ENCODE peak calls at places on chromosomes 1 and 21, in eight cellular contexts. K, B, X, I, J, N, R and S are unnamed samples. For H3K4me1, the result is how much of the 10 kb centered on the place peaks cover.

GRCh38 chr21:41360072-41360821 is 1.6 kb upstream of the MX2 start:
- DNase-seq in N (peak), I (peak), K (no peak), R (peak), J (peak), X (peak), B (no peak), S (no peak)

GRCh38 chr1:172154571-172154970 is 265.9 kb upstream of the C1orf105 start:
- DNase-seq in N (no peak), R (no peak), X (no peak), J (no peak), I (no peak), K (no peak), B (no peak), S (no peak)

GRCh38 chr1:18681423-18681835 is 50.8 kb downstream of the PAX7 start:
- DNase-seq in B (peak), R (no peak), I (no peak), N (no peak), K (peak), J (peak), X (no peak), S (no peak)

GRCh38 chr1:230509281-230509977 is 83.3 kb upstream of the PGBD5 start:
- DNase-seq in X (no peak), N (no peak), I (no peak), J (no peak), B (no peak), K (no peak), R (no peak), S (no peak)

GRCh38 chr1:29683472-29683871 is 447.1 kb downstream of the PTPRU start:
- DNase-seq in K (no peak), B (no peak), J (no peak), I (no peak), X (peak), R (no peak), N (no peak), S (no peak)

GRCh38 chr1:155003227-155003765 is 694 bp downstream of the ZBTB7B start:
- DNase-seq in K (no peak), J (peak), N (peak), I (peak), X (no peak), R (peak), B (no peak), S (no peak)

GRCh38 chr1:172497230-172497629 is 35.7 kb upstream of the SUCO start:
- DNase-seq in R (peak), N (no peak), B (no peak), I (no peak), K (peak), J (peak), X (no peak), S (no peak)

GRCh38 chr1:145953861-145954260 is 4.0 kb downstream of the LIX1L start:
- DNase-seq in R (no peak), I (no peak), J (no peak), N (peak), B (no peak), K (no peak), X (no peak), S (no peak)

GRCh38 chr1:20209471-20209870 is 23.2 kb upstream of the PLA2G2C start:
- DNase-seq in K (no peak), B (no peak), J (no peak), N (no peak), I (no peak), R (no peak), X (no peak), S (no peak)

GRCh38 chr1:157626099-157626498 is 28.2 kb upstream of the FCRL4 start:
- DNase-seq in J (peak), N (peak), X (no peak), I (no peak), R (peak), B (no peak), K (no peak), S (no peak)

GRCh38 chr21:32137266-32137665 is 141.6 kb downstream of the MIS18A start:
- DNase-seq in B (no peak), R (no peak), N (no peak), I (no peak), X (no peak), J (no peak), K (no peak), S (no peak)

GRCh38 chr1:221487781-221488520 is 253.9 kb downstream of the DUSP10 start:
- DNase-seq in X (no peak), N (no peak), K (no peak), R (no peak), I (no peak), J (no peak), B (no peak), S (no peak)

GRCh38 chr1:109369167-109369746 is 28.5 kb downstream of the SORT1 start:
- DNase-seq in K (no peak), B (no peak), X (no peak), I (no peak), N (no peak), R (no peak), J (no peak), S (no peak)

GRCh38 chr1:7149080-7149838 is 364.0 kb downstream of the CAMTA1 start:
- DNase-seq in K (no peak), I (peak), R (peak), B (no peak), N (no peak), J (peak), X (peak), S (no peak)

GRCh38 chr1:47471163-47471562 is 33.3 kb downstream of the FOXD2 start:
- DNase-seq in K (no peak), J (no peak), R (peak), N (no peak), X (no peak), B (no peak), I (no peak), S (no peak)

GRCh38 chr21:14603202-14603601 is 57.1 kb upstream of the SAMSN1 start:
- DNase-seq in J (no peak), X (no peak), I (no peak), R (no peak), K (no peak), N (no peak), B (no peak), S (no peak)

GRCh38 chr1:161827786-161828185 is 61.7 kb downstream of the ATF6 start:
- DNase-seq in B (no peak), X (no peak), N (no peak), K (no peak), I (no peak), R (no peak), J (no peak), S (no peak)

GRCh38 chr1:34532113-34532512 is 222.7 kb upstream of the GJB5 start:
- DNase-seq in K (no peak), X (no peak), I (no peak), J (no peak), N (no peak), R (no peak), B (no peak), S (no peak)

GRCh38 chr1:234565132-234565531 is 44.8 kb downstream of the IRF2BP2 start:
- DNase-seq in X (no peak), B (no peak), R (no peak), I (no peak), K (no peak), J (no peak), N (no peak), S (no peak)

GRCh38 chr1:105608713-105609112 is 1447.8 kb upstream of the PRMT6 start:
- DNase-seq in I (no peak), N (no peak), R (no peak), J (no peak), K (no peak), X (no peak), B (no peak), S (no peak)

GRCh38 chr21:41090981-41091380 is 77.0 kb upstream of the BACE2 start:
- DNase-seq in J (no peak), I (no peak), K (no peak), R (no peak), N (no peak), X (no peak), B (no peak), S (no peak)

GRCh38 chr1:52192436-52192835 is 50.5 kb downstream of the ZFYVE9 start:
- DNase-seq in I (no peak), B (no peak), K (no peak), X (no peak), J (no peak), R (no peak), N (no peak), S (no peak)

GRCh38 chr1:48878191-48878940 is 101.7 kb upstream of the BEND5 start:
- DNase-seq in J (no peak), X (no peak), B (no peak), R (no peak), I (no peak), N (no peak), K (no peak), S (no peak)

GRCh38 chr1:231628207-231628876 is 1.8 kb downstream of the DISC1 start:
- DNase-seq in I (no peak), R (no peak), J (no peak), N (no peak), B (peak), X (no peak), K (peak), S (no peak)

GRCh38 chr1:186374313-186375151 is 521 bp downstream of the TPR start:
- DNase-seq in N (peak), X (no peak), B (peak), R (peak), J (peak), I (no peak), K (peak), S (peak)

GRCh38 chr1:28157901-28158300 is 18.6 kb downstream of the PTAFR start:
- DNase-seq in K (no peak), J (no peak), X (no peak), I (no peak), N (no peak), R (no peak), B (no peak), S (no peak)

GRCh38 chr1:16236091-16236494 is 890 bp downstream of the CPLANE2 start:
- DNase-seq in I (peak), J (peak), R (peak), N (peak), X (peak), K (no peak), B (peak), S (peak)

GRCh38 chr1:183674339-183674738 is 21.2 kb upstream of the APOBEC4 start:
- DNase-seq in K (no peak), B (no peak), X (no peak), N (no peak), J (no peak), R (peak), I (peak), S (no peak)

GRCh38 chr1:47561523-47562007 is 123.7 kb downstream of the FOXD2 start:
- DNase-seq in X (no peak), J (no peak), N (no peak), B (no peak), K (no peak), R (no peak), I (peak), S (no peak)

GRCh38 chr1:3306583-3307285 is 147.7 kb upstream of the ARHGEF16 start:
- DNase-seq in X (no peak), B (no peak), N (no peak), R (no peak), J (no peak), K (no peak), I (no peak), S (no peak)

GRCh38 chr21:32087452-32087851 is 191.4 kb downstream of the MIS18A start:
- DNase-seq in I (no peak), K (no peak), X (no peak), N (no peak), J (no peak), R (no peak), B (no peak), S (no peak)

GRCh38 chr1:119713538-119714456 is 2.1 kb downstream of the PHGDH start:
- DNase-seq in N (no peak), I (no peak), K (peak), X (no peak), B (no peak), J (peak), R (peak), S (no peak)

GRCh38 chr1:202107801-202108731 is 14.7 kb upstream of the GPR37L1 start:
- DNase-seq in B (no peak), J (peak), K (no peak), X (no peak), I (peak), R (peak), N (peak), S (no peak)

GRCh38 chr1:154729031-154729442 is 121.1 kb upstream of the ADAR start:
- DNase-seq in R (no peak), B (no peak), X (no peak), K (no peak), I (no peak), J (no peak), N (no peak), S (no peak)

DNA sequence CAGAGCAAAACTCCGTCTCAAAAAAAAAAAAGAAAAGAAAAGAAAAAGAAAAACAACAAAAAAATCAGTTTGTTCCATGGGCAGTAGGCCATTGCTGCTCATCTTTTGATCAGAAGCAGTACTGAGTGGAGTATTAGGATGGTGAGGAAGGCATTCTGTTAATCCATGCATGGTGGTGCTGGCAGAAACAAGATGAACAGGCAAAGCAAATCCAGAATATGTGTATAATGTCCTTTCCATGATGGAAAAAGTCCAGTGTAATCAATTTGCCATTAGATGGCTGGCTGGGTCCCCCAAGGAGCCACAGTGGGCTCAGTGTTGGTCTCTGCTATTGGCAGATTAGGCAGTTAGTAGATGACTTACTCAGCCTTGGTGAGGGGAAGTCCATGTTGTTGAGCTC is 23.2 kb downstream of the H3-3A start:
- DNase-seq in K (no peak), N (no peak), R (no peak), X (peak), I (no peak), J (no peak), B (no peak), S (no peak)
- H3K4me3 ChIP-seq in K (no peak), N (no peak), R (no peak), X (no peak), I (no peak), J (no peak), B (no peak), S (no peak)

GRCh38 chr1:32353431-32353830 is 8.9 kb downstream of the FAM229A start:
- DNase-seq in K (no peak), N (no peak), J (no peak), R (no peak), I (no peak), B (no peak), X (no peak), S (no peak)
- H3K4me1 ChIP-seq in K (under half), N (under half), J (under half), R (under half), I (under half), B (under half), X (half or more), S (under half)

DNA sequence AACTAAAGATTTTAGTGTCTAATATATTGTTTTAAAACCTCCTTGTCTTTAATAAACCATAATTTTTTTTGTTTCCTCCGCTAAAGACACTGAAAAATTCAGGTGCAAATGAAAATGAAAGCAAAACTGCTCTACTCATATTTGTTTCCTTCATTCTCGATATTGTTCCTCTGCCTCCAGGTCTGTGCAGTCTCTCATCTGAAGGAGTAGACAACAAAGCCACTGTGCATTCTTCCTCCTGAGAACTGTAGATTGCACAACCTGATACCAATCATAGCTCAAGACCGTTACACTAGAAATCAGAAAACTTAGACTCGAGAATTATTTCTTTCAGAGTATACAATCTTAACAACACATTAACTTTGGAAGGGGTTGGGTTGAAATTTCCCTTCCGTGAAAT is 373.1 kb upstream of the CXADR start:
- DNase-seq in N (no peak), J (no peak), K (no peak), X (no peak), B (no peak), I (no peak), R (no peak), S (no peak)
- H3K4me3 ChIP-seq in N (no peak), J (no peak), K (no peak), X (peak), B (peak), I (peak), R (no peak), S (no peak)

DNA sequence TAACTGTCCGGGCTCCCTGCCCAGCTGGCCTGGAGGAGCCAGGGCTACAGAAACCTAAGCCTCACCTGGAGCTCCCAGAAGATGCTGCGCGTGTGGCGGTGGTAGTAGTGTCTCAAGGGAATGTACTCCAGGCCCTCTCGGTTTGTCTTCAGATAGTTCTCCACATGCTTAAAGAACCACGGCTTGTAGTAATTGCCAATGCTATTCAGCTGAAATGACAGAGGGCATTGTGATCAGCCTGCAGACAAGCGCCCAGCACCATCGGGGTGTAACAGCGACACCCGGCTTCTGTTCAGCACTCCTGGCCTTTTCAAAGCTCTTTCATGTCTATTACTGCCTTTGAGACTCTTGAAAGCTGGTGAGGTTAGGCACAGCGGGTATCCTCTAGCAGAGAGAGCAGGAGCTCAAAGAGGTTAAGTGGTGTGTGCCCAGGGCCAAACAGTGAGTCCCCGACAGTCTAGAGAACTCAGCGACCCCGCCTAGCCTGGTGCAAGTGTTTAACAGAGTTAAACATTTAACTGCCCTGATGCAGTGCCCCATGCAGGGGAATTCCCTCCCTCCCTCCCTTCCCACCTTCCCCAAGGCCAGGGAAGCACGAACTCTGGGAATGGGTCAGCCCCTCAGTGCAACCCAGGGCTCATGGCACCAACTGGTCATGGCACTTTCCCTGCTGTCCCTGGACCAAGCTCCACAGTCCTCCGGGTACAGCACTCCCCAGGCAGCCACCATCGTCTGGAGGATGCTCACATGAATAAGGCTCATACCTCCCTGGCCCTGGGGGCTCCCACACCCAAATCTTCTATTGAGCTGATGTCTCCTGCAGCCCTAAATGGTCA is 21.5 kb downstream of the DHCR24 start:
- DNase-seq in I (no peak), J (no peak), R (no peak), X (peak), N (no peak), B (no peak), K (no peak), S (no peak)
- H3K4me1 ChIP-seq in I (under half), J (under half), R (under half), X (under half), N (under half), B (under half), K (under half), S (under half)

GRCh38 chr1:40313329-40313957 is 3.6 kb downstream of the COL9A2 start:
- DNase-seq in J (no peak), B (no peak), X (no peak), K (no peak), I (no peak), N (no peak), R (no peak), S (no peak)

GRCh38 chr1:40313958-40314720 is 2.9 kb downstream of the COL9A2 start:
- DNase-seq in K (no peak), B (no peak), R (no peak), I (no peak), N (no peak), X (no peak), J (peak), S (no peak)

GRCh38 chr1:40315239-40315794 is 1.8 kb downstream of the COL9A2 start:
- DNase-seq in K (peak), B (peak), J (peak), X (peak), R (peak), I (peak), N (peak), S (peak)

GRCh38 chr1:40315795-40316594 is 1.1 kb downstream of the COL9A2 start:
- DNase-seq in N (peak), K (no peak), X (no peak), R (no peak), I (no peak), J (peak), B (peak), S (peak)

DNA sequence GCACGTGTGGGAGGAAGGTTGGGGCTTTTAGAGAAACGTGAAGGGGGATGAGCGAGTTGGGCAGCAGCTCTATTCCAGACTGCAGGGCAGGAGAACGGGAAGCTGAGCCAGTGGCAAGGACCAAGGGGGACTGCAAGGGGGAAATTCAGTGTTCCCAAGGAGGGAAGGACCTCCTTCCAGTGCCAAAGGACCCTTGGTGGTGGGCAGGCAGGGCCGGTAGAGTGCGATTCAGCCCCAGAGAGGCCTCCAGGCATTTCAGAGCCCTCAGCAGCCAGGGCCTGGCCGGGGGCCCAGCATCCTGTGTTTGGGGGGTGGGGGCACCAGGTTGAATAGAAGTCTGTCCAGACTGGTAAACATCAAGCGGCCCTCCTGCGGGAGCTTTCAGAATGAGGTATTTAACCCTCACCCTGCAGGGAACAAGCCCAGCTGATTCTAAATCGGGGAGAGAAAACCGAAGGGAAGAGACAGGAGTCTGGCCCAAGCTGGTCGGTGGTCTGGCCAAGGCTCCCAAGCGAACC is 2.3 kb downstream of the COL9A2 start:
- DNase-seq in J (peak), B (no peak), N (no peak), K (no peak), I (no peak), R (no peak), X (no peak), S (no peak)
- H3K4me3 ChIP-seq in J (peak), B (peak), N (no peak), K (no peak), I (peak), R (no peak), X (peak), S (no peak)

GRCh38 chr1:30904962-30905335 is 3.6 kb downstream of the SDC3 start:
- DNase-seq in R (no peak), J (no peak), N (no peak), X (no peak), K (no peak), I (peak), B (no peak), S (no peak)
- H3K4me1 ChIP-seq in R (under half), J (under half), N (under half), X (under half), K (under half), I (under half), B (under half), S (under half)

GRCh38 chr1:45622891-45623394 is 911 bp downstream of the CCDC17 start:
- DNase-seq in J (peak), B (no peak), N (peak), R (no peak), X (no peak), K (no peak), I (peak), S (no peak)
- H3K4me3 ChIP-seq in J (no peak), B (no peak), N (no peak), R (no peak), X (peak), K (no peak), I (peak), S (no peak)

GRCh38 chr21:43739648-43740435 is 20.9 kb downstream of the PDXK start:
- DNase-seq in J (peak), R (peak), I (no peak), K (no peak), N (peak), B (no peak), X (no peak), S (no peak)

GRCh38 chr21:43734830-43735229 is 15.9 kb downstream of the PDXK start:
- DNase-seq in X (peak), J (no peak), N (no peak), I (no peak), R (no peak), K (no peak), B (no peak), S (no peak)

GRCh38 chr21:43736224-43736883 is 17.4 kb downstream of the PDXK start:
- DNase-seq in K (no peak), J (no peak), N (no peak), I (no peak), B (no peak), R (no peak), X (no peak), S (no peak)

GRCh38 chr21:43735236-43736091 is 16.5 kb downstream of the PDXK start:
- DNase-seq in N (no peak), X (no peak), K (no peak), R (no peak), J (no peak), B (no peak), I (no peak), S (no peak)

GRCh38 chr21:43737158-43737950 is 18.4 kb downstream of the PDXK start:
- DNase-seq in I (no peak), K (no peak), J (no peak), B (no peak), R (no peak), X (no peak), N (no peak), S (no peak)
- H3K4me1 ChIP-seq in I (under half), K (under half), J (under half), B (under half), R (under half), X (under half), N (under half), S (under half)